ENCODE peak calls at places on chromosomes 6 and 20, in six cellular contexts. S is fibroblast of the aortic adventitia, Y is endothelial cell of umbilical vein, A is mesothelial cell of epicardium, Z is NCI-H2171 treated with DMSO at 0.1 percent for 48 hours, N is NCI-H1105 treated with DMSO at 0.1 percent for 48 hours. V is an unnamed sample.

GRCh38 chr6:159981591-159982245 is 12.8 kb downstream of the IGF2R start:
- DNase-seq in A (no peak), Z (no peak), Y (peak; percentile 97), N (no peak), S (peak; percentile 79), V (no peak)

GRCh38 chr20:25699914-25700313 is 3.3 kb upstream of the ZNF337 start:
- DNase-seq in N (no peak), S (peak; percentile 15), Z (no peak), Y (no peak), A (no peak), V (no peak)

GRCh38 chr20:31839782-31840487 is 5.5 kb downstream of the FOXS1 start:
- DNase-seq in S (no peak), N (no peak), A (no peak), Y (peak; percentile 28), Z (no peak), V (no peak)

GRCh38 chr6:146857180-146857959 is 258.6 kb downstream of the ADGB start:
- DNase-seq in Z (peak; percentile 53), N (peak; percentile 63), Y (peak; percentile 77), S (peak; percentile 93), A (peak; percentile 73), V (no peak)

GRCh38 chr6:147538821-147539220 is 30.3 kb downstream of the SAMD5 start:
- DNase-seq in Y (no peak), Z (no peak), S (no peak), A (no peak), N (no peak), V (no peak)

GRCh38 chr20:38043512-38044300 is 10.2 kb downstream of the RPRD1B start:
- DNase-seq in N (no peak), A (no peak), S (peak; percentile 58), Y (peak; percentile 16), Z (no peak), V (peak; percentile 96)

GRCh38 chr6:165656581-165657324 is 6.3 kb downstream of the PDE10A start:
- DNase-seq in Y (no peak), S (no peak), A (no peak), N (no peak), Z (no peak), V (no peak)

GRCh38 chr20:49432562-49432961 is 49.9 kb downstream of the KCNB1 start:
- DNase-seq in S (no peak), Y (no peak), N (peak; percentile 8), Z (no peak), A (no peak), V (no peak)

GRCh38 chr6:5472583-5472982 is 211.3 kb downstream of the FARS2 start:
- DNase-seq in S (no peak), Y (no peak), Z (peak; percentile 56), N (peak; percentile 49), A (no peak), V (no peak)

GRCh38 chr6:102114402-102114801 is 720.9 kb downstream of the GRIK2 start:
- DNase-seq in S (no peak), Z (peak; percentile 24), Y (no peak), A (no peak), N (no peak), V (no peak)

GRCh38 chr6:12172572-12172971 is 117.6 kb upstream of the EDN1 start:
- DNase-seq in A (no peak), Y (no peak), N (no peak), S (no peak), Z (no peak), V (no peak)

GRCh38 chr6:19723533-19723932 is 113.6 kb upstream of the ID4 start:
- DNase-seq in Z (no peak), S (peak; percentile 77), Y (no peak), N (no peak), A (no peak), V (no peak)

GRCh38 chr6:41160933-41161332 is 2.0 kb downstream of the TREM2 start:
- DNase-seq in A (no peak), Z (no peak), N (no peak), S (no peak), Y (no peak), V (no peak)

GRCh38 chr6:139753198-139753861 is 378.9 kb upstream of the CITED2 start:
- DNase-seq in A (no peak), Z (no peak), Y (no peak), N (no peak), S (peak; percentile 81), V (no peak)

GRCh38 chr6:134920422-134920821 is 29.5 kb downstream of the ALDH8A1 start:
- DNase-seq in A (no peak), Z (no peak), S (no peak), N (no peak), Y (peak; percentile 22), V (no peak)

GRCh38 chr20:60211618-60212463 is 253.6 kb downstream of the CDH26 start:
- DNase-seq in N (no peak), Z (no peak), A (no peak), S (no peak), Y (no peak), V (peak; percentile 70)

GRCh38 chr20:18943542-18943941 is 130.0 kb downstream of the SCP2D1 start:
- DNase-seq in Z (peak; percentile 38), S (no peak), N (no peak), Y (no peak), A (no peak), V (no peak)

GRCh38 chr20:32252189-32252588 is 25.3 kb upstream of the KIF3B start:
- DNase-seq in S (no peak), N (no peak), A (no peak), Z (no peak), Y (no peak), V (no peak)

GRCh38 chr6:17334265-17334664 is 53.1 kb downstream of the RBM24 start:
- DNase-seq in Z (no peak), N (no peak), A (no peak), S (peak; percentile 11), Y (no peak), V (no peak)

GRCh38 chr6:1381397-1382330 is 7.7 kb upstream of the FOXF2 start:
- DNase-seq in N (peak; percentile 43), S (no peak), Y (peak; percentile 3), Z (peak; percentile 22), A (peak; percentile 66), V (no peak)

GRCh38 chr6:7910654-7911344 is at the start of gene TXNDC5:
- DNase-seq in Y (peak; percentile 77), A (peak; percentile 75), S (peak; percentile 55), Z (peak; percentile 60), N (peak; percentile 56), V (peak; percentile 67)

GRCh38 chr6:7902867-7903266 is 7.7 kb downstream of the TXNDC5 start:
- DNase-seq in N (no peak), A (no peak), Z (no peak), Y (peak; percentile 19), S (no peak), V (no peak)

GRCh38 chr20:31663838-31664695 is 26.4 kb downstream of the COX4I2 start:
- DNase-seq in N (peak; percentile 63), Y (no peak), Z (peak; percentile 27), A (no peak), S (no peak), V (peak; percentile 73)

GRCh38 chr6:168291450-168291849 is 28.1 kb downstream of the DACT2 start:
- DNase-seq in Y (no peak), S (no peak), N (no peak), Z (no peak), A (no peak), V (no peak)

GRCh38 chr20:38178065-38178471 is 13.0 kb upstream of the TGM2 start:
- DNase-seq in Z (no peak), N (no peak), A (no peak), Y (no peak), S (no peak), V (no peak)

GRCh38 chr6:26311385-26312095 is 53.5 kb upstream of the BTN3A2 start:
- DNase-seq in A (no peak), Y (peak; percentile 81), N (peak; percentile 83), S (peak; percentile 83), Z (peak; percentile 81), V (no peak)

GRCh38 chr6:7691021-7691420 is 34.9 kb upstream of the BMP6 start:
- DNase-seq in N (no peak), Z (no peak), S (no peak), Y (no peak), A (no peak), V (no peak)

GRCh38 chr6:130717657-130718056 is 109.5 kb upstream of the SMLR1 start:
- DNase-seq in N (no peak), Y (no peak), Z (no peak), A (no peak), S (no peak), V (no peak)

GRCh38 chr6:83696674-83697073 is 12.2 kb downstream of the SNAP91 start:
- DNase-seq in S (no peak), Y (peak; percentile 93), N (peak; percentile 5), Z (no peak), A (no peak), V (no peak)

GRCh38 chr20:58406422-58407001 is 17.5 kb downstream of the VAPB start:
- DNase-seq in Z (no peak), S (no peak), N (no peak), A (no peak), Y (peak; percentile 4), V (no peak)

GRCh38 chr6:107205062-107205461 is 89.7 kb upstream of the BEND3 start:
- DNase-seq in Y (no peak), N (no peak), S (no peak), Z (no peak), A (no peak), V (no peak)

GRCh38 chr20:46030290-46031013 is 1.4 kb downstream of the SLC12A5 start:
- DNase-seq in Y (no peak), Z (no peak), N (no peak), A (no peak), S (no peak), V (peak; percentile 83)

GRCh38 chr6:137157601-137158000 is 15.8 kb downstream of the IL22RA2 start:
- DNase-seq in A (no peak), N (peak; percentile 90), Z (peak; percentile 28), Y (peak; percentile 45), S (no peak), V (no peak)

GRCh38 chr6:34425132-34425497 is 754 bp downstream of the RPS10 start:
- DNase-seq in A (no peak), S (peak; percentile 22), Y (no peak), Z (no peak), N (no peak), V (no peak)